ENCODE peak calls at places on chromosome 17, in eight cellular contexts. R is pancreas, M is neural progenitor cell, O is progenitor cell of endocrine pancreas, L is brain microvascular endothelial cell, T is lower lobe of right lung, N is nephron progenitor cell, B is astrocyte of the cerebellum. X is an unnamed sample.

GRCh38 chr17:77235370-77236080 is 94.8 kb downstream of the SEC14L1 start:
- DNase-seq in R (no peak), M (no peak), O (no peak), L (peak; percentile 60), T (peak; percentile 57), N (no peak), B (peak; percentile 37), X (no peak)

GRCh38 chr17:44556114-44556853 is 1.0 kb upstream of the FZD2 start:
- DNase-seq in R (peak; percentile 25), M (peak; percentile 98), O (peak; percentile 43), L (no peak), T (no peak), N (peak; percentile 66), B (no peak), X (no peak)

GRCh38 chr17:29687601-29688000 is 64.9 kb upstream of the CORO6 start:
- DNase-seq in R (no peak), M (no peak), O (no peak), L (no peak), T (no peak), N (no peak), B (no peak), X (no peak)

GRCh38 chr17:44915727-44916058 is 393 bp upstream of the GFAP start:
- DNase-seq in R (no peak), M (no peak), O (no peak), L (no peak), T (peak; percentile 32), N (no peak), B (no peak), X (no peak)

GRCh38 chr17:32283745-32284207 is 18.1 kb downstream of the RHBDL3 start:
- DNase-seq in R (no peak), M (no peak), O (no peak), L (peak; percentile 24), T (no peak), N (peak; percentile 42), B (no peak), X (peak; percentile 59)

GRCh38 chr17:50834786-50835562 is 412 bp upstream of the WFIKKN2 start:
- DNase-seq in R (no peak), M (peak; percentile 25), O (no peak), L (peak; percentile 45), T (no peak), N (peak; percentile 52), B (no peak), X (no peak)

GRCh38 chr17:48593840-48594411 is 347 bp upstream of the HOXB5 start:
- DNase-seq in R (peak; percentile 74), M (peak; percentile 87), O (peak; percentile 79), L (peak; percentile 38), T (peak; percentile 79), N (peak; percentile 94), B (peak; percentile 88), X (peak; percentile 87)

GRCh38 chr17:9308069-9308468 is 267.6 kb downstream of the STX8 start:
- DNase-seq in R (no peak), M (no peak), O (no peak), L (no peak), T (no peak), N (no peak), B (no peak), X (no peak)

GRCh38 chr17:77096570-77097214 is 44.1 kb upstream of the SEC14L1 start:
- DNase-seq in R (no peak), M (no peak), O (no peak), L (no peak), T (no peak), N (no peak), B (peak; percentile 47), X (no peak)

GRCh38 chr17:28547623-28548416 is 4.6 kb downstream of the UNC119 start:
- DNase-seq in R (peak; percentile 86), M (peak; percentile 85), O (peak; percentile 59), L (peak; percentile 60), T (peak; percentile 82), N (peak; percentile 84), B (peak; percentile 18), X (peak; percentile 82)

GRCh38 chr17:10879110-10879509 is 41.2 kb upstream of the PIRT start:
- DNase-seq in R (peak; percentile 12), M (peak; percentile 73), O (peak; percentile 31), L (no peak), T (no peak), N (peak; percentile 54), B (no peak), X (no peak)

GRCh38 chr17:70169707-70170597 is 620 bp downstream of the KCNJ2 start:
- DNase-seq in R (no peak), M (no peak), O (no peak), L (no peak), T (no peak), N (no peak), B (no peak), X (no peak)

GRCh38 chr17:17972126-17972951 is at the start of the genes DRC3 and TOM1L2:
- DNase-seq in R (peak; percentile 100), M (peak; percentile 100), O (peak; percentile 99), L (peak; percentile 100), T (peak; percentile 100), N (peak; percentile 100), B (peak; percentile 100), X (peak; percentile 100)

GRCh38 chr17:79112471-79112870 is 37.8 kb downstream of the ENGASE start:
- DNase-seq in R (no peak), M (no peak), O (no peak), L (no peak), T (no peak), N (no peak), B (no peak), X (no peak)

GRCh38 chr17:60146206-60146605 is 3.6 kb upstream of the CA4 start:
- DNase-seq in R (no peak), M (no peak), O (no peak), L (no peak), T (no peak), N (no peak), B (no peak), X (no peak)

DNA sequence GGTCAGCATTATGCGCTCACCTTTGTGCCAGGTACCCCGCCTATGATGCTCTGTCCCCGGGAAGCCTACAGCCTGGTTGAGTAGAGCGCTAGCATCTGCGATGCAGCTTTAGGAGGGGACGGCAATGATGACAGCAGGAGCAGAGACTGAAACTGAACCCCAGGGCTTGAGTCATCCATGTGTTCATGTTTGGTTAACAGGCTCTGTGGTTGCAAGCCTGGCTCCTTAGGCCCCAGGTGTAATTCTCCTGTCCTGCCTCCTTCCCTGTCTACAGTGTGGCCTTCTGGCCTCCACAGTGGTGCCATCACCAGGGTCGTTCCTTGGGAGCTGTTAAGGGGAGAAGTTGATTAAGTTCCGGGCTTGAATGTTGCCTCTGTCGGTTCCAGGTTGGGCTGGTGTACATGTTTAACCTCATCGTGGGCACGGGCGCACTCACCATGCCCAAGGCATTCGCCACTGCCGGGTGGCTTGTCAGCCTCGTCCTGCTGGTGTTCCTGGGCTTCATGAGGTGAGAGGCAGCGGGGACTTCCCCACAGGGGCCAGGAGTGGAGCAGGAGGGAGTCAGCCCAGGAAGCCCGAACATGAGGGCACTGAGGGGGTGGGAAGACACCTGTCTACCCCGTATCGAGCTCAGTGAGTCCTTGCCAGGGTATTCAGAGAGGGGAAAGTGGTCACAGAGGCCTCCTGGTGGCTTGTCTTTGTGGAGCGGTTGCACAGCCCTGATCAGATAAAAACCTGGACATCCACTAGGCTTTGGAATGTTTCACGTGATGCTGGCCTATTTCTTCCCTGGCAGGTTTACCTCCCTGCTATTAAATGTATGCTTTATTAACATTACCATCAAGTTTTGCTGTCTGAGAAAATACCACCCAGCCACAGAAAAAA is 9.2 kb upstream of the NAT9 start:
- DNase-seq in R (no peak), M (no peak), O (no peak), L (no peak), T (no peak), N (no peak), B (no peak), X (no peak)
- TF ChIP-seq CTCF in R (no peak), M (no peak), O (no peak), L (peak; percentile 32), T (no peak), N (no peak), B (peak; percentile 21), X (no peak)

GRCh38 chr17:82105882-82106696 is 8.1 kb upstream of the FASN start:
- DNase-seq in R (peak; percentile 64), M (peak; percentile 75), O (peak; percentile 45), L (peak; percentile 25), T (peak; percentile 90), N (peak; percentile 53), B (no peak), X (peak; percentile 80)
- TF ChIP-seq CTCF in R (peak; percentile 10), M (peak; percentile 49), O (peak; percentile 62), L (peak; percentile 69), T (peak; percentile 57), N (peak; percentile 22), B (peak; percentile 38), X (peak; percentile 63)

GRCh38 chr17:46008591-46008990 is 9.5 kb downstream of the STH start:
- DNase-seq in R (no peak), M (no peak), O (no peak), L (no peak), T (no peak), N (no peak), B (no peak), X (no peak)

GRCh38 chr17:46011711-46012505 is 12.9 kb downstream of the STH start:
- DNase-seq in R (no peak), M (no peak), O (no peak), L (no peak), T (no peak), N (no peak), B (no peak), X (no peak)

GRCh38 chr17:46009681-46010596 is 10.9 kb downstream of the STH start:
- DNase-seq in R (no peak), M (no peak), O (no peak), L (peak; percentile 82), T (no peak), N (no peak), B (no peak), X (no peak)

GRCh38 chr17:46012506-46013079 is 13.5 kb downstream of the STH start:
- DNase-seq in R (no peak), M (no peak), O (no peak), L (no peak), T (no peak), N (no peak), B (no peak), X (no peak)

GRCh38 chr17:46010597-46011186 is 11.6 kb downstream of the STH start:
- DNase-seq in R (no peak), M (no peak), O (no peak), L (no peak), T (no peak), N (no peak), B (no peak), X (no peak)
- TF ChIP-seq CTCF in R (no peak), M (peak; percentile 26), O (no peak), L (peak; percentile 1), T (no peak), N (no peak), B (no peak), X (no peak)

DNA sequence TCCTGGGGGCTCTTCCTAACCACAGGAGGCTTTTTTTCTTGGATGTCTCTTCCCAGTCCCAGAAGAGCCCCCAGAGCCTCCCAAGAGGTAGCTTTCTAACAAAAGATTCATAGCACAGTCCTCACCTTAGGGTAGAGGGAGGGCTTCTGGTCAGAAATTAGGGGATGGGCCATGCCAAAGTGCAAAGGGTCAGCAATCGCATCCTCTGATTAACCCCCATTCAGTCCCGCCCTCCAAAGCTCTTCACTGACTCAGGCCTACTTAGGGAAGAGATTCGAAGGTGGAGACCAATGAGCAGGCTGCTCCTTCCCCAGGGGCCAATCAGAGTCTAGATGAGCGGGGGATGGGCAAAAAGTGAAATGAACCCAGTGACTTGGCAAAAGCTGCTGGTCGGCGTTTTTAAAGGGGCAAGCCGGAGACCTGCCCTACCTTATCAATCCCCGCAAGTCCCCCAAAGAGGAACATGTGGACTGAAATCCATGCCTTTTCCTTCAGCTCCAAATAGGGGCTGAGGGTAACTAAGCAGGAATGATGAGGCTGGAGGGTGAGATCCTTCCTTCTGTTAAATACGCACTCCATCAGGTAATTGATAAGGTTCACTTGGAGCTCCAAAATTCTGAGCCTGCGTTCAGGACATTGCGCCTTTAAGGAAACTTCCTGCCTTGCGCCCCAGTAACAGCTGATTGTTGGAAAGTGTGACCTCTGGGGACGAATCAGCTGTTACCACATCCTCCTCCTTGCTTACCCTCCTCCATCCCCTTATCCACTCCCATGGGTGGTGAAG is 6.9 kb upstream of the TLCD2 start:
- DNase-seq in R (peak; percentile 94), M (peak; percentile 97), O (peak; percentile 84), L (peak; percentile 98), T (peak; percentile 91), N (peak; percentile 84), B (peak; percentile 99), X (peak; percentile 86)
- TF ChIP-seq CTCF in R (no peak), M (no peak), O (no peak), L (no peak), T (no peak), N (no peak), B (no peak), X (no peak)